ENCODE peak calls at places on chromosomes 2 and 18, in four cellular contexts. One of them, this sample, is unnamed.

GRCh38 chr2:148930046-148930775 is 55.2 kb downstream of the KIF5C start:
- DNase-seq in HepG2: no peak
- DNase-seq in H1: no peak
- DNase-seq in K562: no peak
- DNase-seq in this sample: no peak

GRCh38 chr18:9731380-9731779 is 23.3 kb downstream of the RAB31 start:
- DNase-seq in HepG2: no peak
- DNase-seq in H1: no peak
- DNase-seq in K562: no peak
- DNase-seq in this sample: no peak

GRCh38 chr2:72032481-72033041 is 115.1 kb downstream of the CYP26B1 start:
- DNase-seq in HepG2: no peak
- DNase-seq in H1: no peak
- DNase-seq in K562: no peak
- DNase-seq in this sample: no peak

GRCh38 chr18:38948436-38948835 is 1382.8 kb upstream of the CELF4 start:
- DNase-seq in HepG2: no peak
- DNase-seq in H1: no peak
- DNase-seq in K562: no peak
- DNase-seq in this sample: no peak

GRCh38 chr2:120177011-120177621 is 46.1 kb downstream of the TMEM185B start:
- DNase-seq in HepG2: no peak
- DNase-seq in H1: no peak
- DNase-seq in K562: peak
- DNase-seq in this sample: no peak

GRCh38 chr2:100104718-100105677 is 37.4 kb downstream of the AFF3 start:
- DNase-seq in HepG2: no peak
- DNase-seq in H1: no peak
- DNase-seq in K562: no peak
- DNase-seq in this sample: no peak

GRCh38 chr2:241289597-241289996 is 25.9 kb downstream of the HDLBP start:
- DNase-seq in HepG2: no peak
- DNase-seq in H1: no peak
- DNase-seq in K562: no peak
- DNase-seq in this sample: no peak

GRCh38 chr2:203759692-203760365 is 53.4 kb downstream of the CD28 start:
- DNase-seq in HepG2: no peak
- DNase-seq in H1: no peak
- DNase-seq in K562: no peak
- DNase-seq in this sample: peak

GRCh38 chr2:95391641-95392310 is 10.7 kb upstream of the FAHD2A start:
- DNase-seq in HepG2: peak
- DNase-seq in H1: no peak
- DNase-seq in K562: no peak
- DNase-seq in this sample: no peak

GRCh38 chr2:26162963-26163362 is 9.9 kb upstream of the GAREM2 start:
- DNase-seq in HepG2: no peak
- DNase-seq in H1: no peak
- DNase-seq in K562: no peak
- DNase-seq in this sample: no peak

GRCh38 chr2:9737053-9737875 is 106.0 kb upstream of the TAF1B start:
- DNase-seq in HepG2: peak
- DNase-seq in H1: no peak
- DNase-seq in K562: peak
- DNase-seq in this sample: no peak

GRCh38 chr2:13666582-13667414 is 950.1 kb downstream of the TRIB2 start:
- DNase-seq in HepG2: no peak
- DNase-seq in H1: no peak
- DNase-seq in K562: no peak
- DNase-seq in this sample: no peak

DNA sequence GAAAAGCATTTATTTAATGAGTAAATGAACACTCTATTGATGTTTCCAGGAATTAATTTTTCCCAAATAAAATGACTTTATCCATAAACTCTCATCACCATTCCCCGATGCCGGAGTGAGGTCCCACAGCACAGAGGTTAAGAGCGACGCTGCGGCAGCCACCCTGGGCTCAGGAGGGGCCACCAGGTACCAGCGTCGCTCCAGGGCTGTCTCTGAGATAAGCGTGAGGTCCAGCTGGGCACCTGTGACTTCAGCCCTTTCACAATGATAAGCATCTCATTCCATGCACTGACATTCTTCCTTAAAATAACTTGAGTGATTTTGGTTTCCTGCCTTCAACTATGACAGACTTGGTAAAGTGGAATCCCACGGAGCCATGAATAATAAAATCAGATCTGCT is 182.1 kb downstream of the TWIST2 start:
- DNase-seq in HepG2: no peak
- DNase-seq in H1: no peak
- DNase-seq in K562: no peak
- DNase-seq in this sample: no peak
- TF ChIP-seq EZH2 in HepG2: no peak
- TF ChIP-seq EZH2 in H1: no peak
- TF ChIP-seq EZH2 in K562: no peak
- TF ChIP-seq EZH2 in this sample: no peak

GRCh38 chr2:98110741-98111140 is 23.8 kb downstream of the VWA3B start:
- DNase-seq in HepG2: no peak
- DNase-seq in H1: no peak
- DNase-seq in K562: no peak
- DNase-seq in this sample: no peak

GRCh38 chr2:98102878-98103277 is 15.9 kb downstream of the VWA3B start:
- DNase-seq in HepG2: no peak
- DNase-seq in H1: no peak
- DNase-seq in K562: no peak
- DNase-seq in this sample: no peak

GRCh38 chr2:98108110-98108509 is 21.1 kb downstream of the VWA3B start:
- DNase-seq in HepG2: no peak
- DNase-seq in H1: no peak
- DNase-seq in K562: no peak
- DNase-seq in this sample: no peak
- TF ChIP-seq FOSL1 in HepG2: no peak
- TF ChIP-seq FOSL1 in H1: no peak
- TF ChIP-seq FOSL1 in K562: no peak
- TF ChIP-seq FOSL1 in this sample: no peak

DNA sequence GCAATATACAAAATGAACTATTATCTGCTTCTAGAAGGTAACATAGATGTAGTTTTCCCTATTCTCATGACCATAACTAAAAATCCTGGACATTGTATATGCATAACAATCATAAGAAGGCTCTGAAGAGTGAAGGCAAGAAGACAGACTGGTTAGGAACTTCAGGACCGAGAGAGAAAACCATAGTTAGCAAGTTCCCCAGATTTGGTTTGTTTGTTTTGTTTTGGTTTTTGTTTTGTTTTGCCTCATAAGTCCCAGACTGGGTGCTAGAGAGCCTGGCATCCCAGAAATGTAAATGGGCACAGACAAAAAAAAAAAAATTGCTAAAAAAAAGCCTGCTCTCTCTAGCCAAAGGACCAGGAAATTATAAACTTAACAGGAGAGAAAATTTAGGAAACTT is 192.2 kb upstream of the FBXO11 start:
- DNase-seq in HepG2: no peak
- DNase-seq in H1: no peak
- DNase-seq in K562: no peak
- DNase-seq in this sample: no peak
- TF ChIP-seq EZH2 in HepG2: no peak
- TF ChIP-seq EZH2 in H1: no peak
- TF ChIP-seq EZH2 in K562: no peak
- TF ChIP-seq EZH2 in this sample: no peak

GRCh38 chr18:57353940-57354461 is 1.6 kb downstream of the ST8SIA3 start:
- DNase-seq in HepG2: peak
- DNase-seq in H1: peak
- DNase-seq in K562: peak
- DNase-seq in this sample: no peak
- TF ChIP-seq FOSL1 in HepG2: no peak
- TF ChIP-seq FOSL1 in H1: no peak
- TF ChIP-seq FOSL1 in K562: no peak
- TF ChIP-seq FOSL1 in this sample: no peak

GRCh38 chr18:5891361-5892215 is 3.7 kb downstream of the TMEM200C start:
- DNase-seq in HepG2: no peak
- DNase-seq in H1: no peak
- DNase-seq in K562: no peak
- DNase-seq in this sample: no peak
- TF ChIP-seq EZH2 in HepG2: no peak
- TF ChIP-seq EZH2 in H1: no peak
- TF ChIP-seq EZH2 in K562: no peak
- TF ChIP-seq EZH2 in this sample: no peak